ENCODE peak calls at places on chromosome 16, in seven cellular contexts. One of them, this sample, is unnamed.
A peak's percentile ranks its signal among the peaks of the same experiment; 100 is the strongest.

GRCh38 chr16:89402962-89403361 is 87.4 kb downstream of the ANKRD11 start:
- DNase-seq in fibroblast of lung: no peak
- DNase-seq in naive thymus-derived CD4-positive, alpha-beta T cell: peak; percentile 66
- DNase-seq in GM23248: no peak
- DNase-seq in tibial nerve: no peak
- DNase-seq in mucosa of descending colon: no peak
- DNase-seq in IMR-90: no peak
- DNase-seq in this sample: no peak

GRCh38 chr16:12265168-12265567 is 288.6 kb downstream of the SNX29 start:
- DNase-seq in fibroblast of lung: no peak
- DNase-seq in naive thymus-derived CD4-positive, alpha-beta T cell: no peak
- DNase-seq in GM23248: no peak
- DNase-seq in tibial nerve: no peak
- DNase-seq in mucosa of descending colon: no peak
- DNase-seq in IMR-90: no peak
- DNase-seq in this sample: no peak

GRCh38 chr16:28157768-28158535 is 53.8 kb downstream of the XPO6 start:
- DNase-seq in fibroblast of lung: peak; percentile 81
- DNase-seq in naive thymus-derived CD4-positive, alpha-beta T cell: no peak
- DNase-seq in GM23248: peak; percentile 59
- DNase-seq in tibial nerve: peak; percentile 49
- DNase-seq in mucosa of descending colon: no peak
- DNase-seq in IMR-90: peak; percentile 59
- DNase-seq in this sample: peak; percentile 84

GRCh38 chr16:70661918-70662641 is 15.7 kb downstream of the IL34 start:
- DNase-seq in fibroblast of lung: peak; percentile 56
- DNase-seq in naive thymus-derived CD4-positive, alpha-beta T cell: no peak
- DNase-seq in GM23248: no peak
- DNase-seq in tibial nerve: no peak
- DNase-seq in mucosa of descending colon: no peak
- DNase-seq in IMR-90: no peak
- DNase-seq in this sample: no peak

GRCh38 chr16:14284930-14285541 is 213.9 kb downstream of the MRTFB start:
- DNase-seq in fibroblast of lung: peak; percentile 73
- DNase-seq in naive thymus-derived CD4-positive, alpha-beta T cell: no peak
- DNase-seq in GM23248: peak; percentile 86
- DNase-seq in tibial nerve: peak; percentile 41
- DNase-seq in mucosa of descending colon: no peak
- DNase-seq in IMR-90: no peak
- DNase-seq in this sample: no peak

GRCh38 chr16:84826558-84826941 is 6.8 kb downstream of the CRISPLD2 start:
- DNase-seq in fibroblast of lung: peak; percentile 85
- DNase-seq in naive thymus-derived CD4-positive, alpha-beta T cell: no peak
- DNase-seq in GM23248: peak; percentile 83
- DNase-seq in tibial nerve: no peak
- DNase-seq in mucosa of descending colon: peak; percentile 52
- DNase-seq in IMR-90: peak; percentile 72
- DNase-seq in this sample: peak; percentile 87

GRCh38 chr16:2483160-2483559 is 8.2 kb downstream of the TBC1D24 start:
- DNase-seq in fibroblast of lung: no peak
- DNase-seq in naive thymus-derived CD4-positive, alpha-beta T cell: peak; percentile 2
- DNase-seq in GM23248: peak; percentile 80
- DNase-seq in tibial nerve: no peak
- DNase-seq in mucosa of descending colon: no peak
- DNase-seq in IMR-90: peak; percentile 27
- DNase-seq in this sample: no peak

GRCh38 chr16:27625050-27625697 is 75.2 kb downstream of the KATNIP start:
- DNase-seq in fibroblast of lung: peak; percentile 57
- DNase-seq in naive thymus-derived CD4-positive, alpha-beta T cell: no peak
- DNase-seq in GM23248: peak; percentile 56
- DNase-seq in tibial nerve: no peak
- DNase-seq in mucosa of descending colon: peak; percentile 57
- DNase-seq in IMR-90: peak; percentile 26
- DNase-seq in this sample: peak; percentile 11

GRCh38 chr16:14324581-14324980 is 253.5 kb downstream of the MRTFB start:
- DNase-seq in fibroblast of lung: peak; percentile 62
- DNase-seq in naive thymus-derived CD4-positive, alpha-beta T cell: no peak
- DNase-seq in GM23248: peak; percentile 83
- DNase-seq in tibial nerve: no peak
- DNase-seq in mucosa of descending colon: no peak
- DNase-seq in IMR-90: peak; percentile 44
- DNase-seq in this sample: peak; percentile 92

GRCh38 chr16:51615141-51615540 is 464.1 kb upstream of the SALL1 start:
- DNase-seq in fibroblast of lung: no peak
- DNase-seq in naive thymus-derived CD4-positive, alpha-beta T cell: no peak
- DNase-seq in GM23248: no peak
- DNase-seq in tibial nerve: no peak
- DNase-seq in mucosa of descending colon: no peak
- DNase-seq in IMR-90: no peak
- DNase-seq in this sample: no peak

GRCh38 chr16:73116576-73116975 is 68.6 kb upstream of the ZFHX3 start:
- DNase-seq in fibroblast of lung: no peak
- DNase-seq in naive thymus-derived CD4-positive, alpha-beta T cell: no peak
- DNase-seq in GM23248: no peak
- DNase-seq in tibial nerve: no peak
- DNase-seq in mucosa of descending colon: no peak
- DNase-seq in IMR-90: no peak
- DNase-seq in this sample: no peak

GRCh38 chr16:20868890-20869289 is 31.3 kb downstream of the DCUN1D3 start:
- DNase-seq in fibroblast of lung: peak; percentile 82
- DNase-seq in naive thymus-derived CD4-positive, alpha-beta T cell: no peak
- DNase-seq in GM23248: peak; percentile 68
- DNase-seq in tibial nerve: peak; percentile 68
- DNase-seq in mucosa of descending colon: peak; percentile 91
- DNase-seq in IMR-90: peak; percentile 57
- DNase-seq in this sample: no peak

GRCh38 chr16:76818611-76819181 is 372.3 kb upstream of the MON1B start:
- DNase-seq in fibroblast of lung: no peak
- DNase-seq in naive thymus-derived CD4-positive, alpha-beta T cell: no peak
- DNase-seq in GM23248: no peak
- DNase-seq in tibial nerve: no peak
- DNase-seq in mucosa of descending colon: no peak
- DNase-seq in IMR-90: no peak
- DNase-seq in this sample: no peak

GRCh38 chr16:2469399-2470233 is 1.5 kb upstream of the NTN3 start:
- DNase-seq in fibroblast of lung: no peak
- DNase-seq in naive thymus-derived CD4-positive, alpha-beta T cell: no peak
- DNase-seq in GM23248: no peak
- DNase-seq in tibial nerve: no peak
- DNase-seq in mucosa of descending colon: no peak
- DNase-seq in IMR-90: no peak
- DNase-seq in this sample: no peak

GRCh38 chr16:51164167-51164566 is 13.1 kb upstream of the SALL1 start:
- DNase-seq in fibroblast of lung: no peak
- DNase-seq in naive thymus-derived CD4-positive, alpha-beta T cell: no peak
- DNase-seq in GM23248: peak; percentile 85
- DNase-seq in tibial nerve: no peak
- DNase-seq in mucosa of descending colon: no peak
- DNase-seq in IMR-90: peak; percentile 67
- DNase-seq in this sample: no peak

GRCh38 chr16:81786321-81786720 is 7.2 kb downstream of the PLCG2 start:
- DNase-seq in fibroblast of lung: no peak
- DNase-seq in naive thymus-derived CD4-positive, alpha-beta T cell: no peak
- DNase-seq in GM23248: peak; percentile 46
- DNase-seq in tibial nerve: no peak
- DNase-seq in mucosa of descending colon: no peak
- DNase-seq in IMR-90: peak; percentile 6
- DNase-seq in this sample: no peak

GRCh38 chr16:81786868-81787267 is 7.8 kb downstream of the PLCG2 start:
- DNase-seq in fibroblast of lung: no peak
- DNase-seq in naive thymus-derived CD4-positive, alpha-beta T cell: no peak
- DNase-seq in GM23248: no peak
- DNase-seq in tibial nerve: no peak
- DNase-seq in mucosa of descending colon: no peak
- DNase-seq in IMR-90: no peak
- DNase-seq in this sample: no peak

GRCh38 chr16:84925092-84925772 is 86.1 kb downstream of the ZDHHC7 start:
- DNase-seq in fibroblast of lung: no peak
- DNase-seq in naive thymus-derived CD4-positive, alpha-beta T cell: peak; percentile 42
- DNase-seq in GM23248: peak; percentile 41
- DNase-seq in tibial nerve: peak; percentile 66
- DNase-seq in mucosa of descending colon: peak; percentile 80
- DNase-seq in IMR-90: no peak
- DNase-seq in this sample: peak; percentile 48

GRCh38 chr16:50881331-50881830 is 139.5 kb downstream of the CYLD start:
- DNase-seq in fibroblast of lung: no peak
- DNase-seq in naive thymus-derived CD4-positive, alpha-beta T cell: no peak
- DNase-seq in GM23248: peak; percentile 15
- DNase-seq in tibial nerve: no peak
- DNase-seq in mucosa of descending colon: no peak
- DNase-seq in IMR-90: no peak
- DNase-seq in this sample: no peak

GRCh38 chr16:86523166-86523740 is 12.9 kb downstream of the FOXF1 start:
- DNase-seq in fibroblast of lung: no peak
- DNase-seq in naive thymus-derived CD4-positive, alpha-beta T cell: no peak
- DNase-seq in GM23248: no peak
- DNase-seq in tibial nerve: no peak
- DNase-seq in mucosa of descending colon: no peak
- DNase-seq in IMR-90: no peak
- DNase-seq in this sample: no peak

GRCh38 chr16:19698480-19699465 is 19.3 kb downstream of the KNOP1 start:
- DNase-seq in fibroblast of lung: peak; percentile 32
- DNase-seq in naive thymus-derived CD4-positive, alpha-beta T cell: no peak
- DNase-seq in GM23248: peak; percentile 79
- DNase-seq in tibial nerve: peak; percentile 31
- DNase-seq in mucosa of descending colon: no peak
- DNase-seq in IMR-90: peak; percentile 20
- DNase-seq in this sample: peak; percentile 72

GRCh38 chr16:56530872-56531271 is 11.0 kb upstream of the BBS2 start:
- DNase-seq in fibroblast of lung: no peak
- DNase-seq in naive thymus-derived CD4-positive, alpha-beta T cell: no peak
- DNase-seq in GM23248: no peak
- DNase-seq in tibial nerve: no peak
- DNase-seq in mucosa of descending colon: no peak
- DNase-seq in IMR-90: no peak
- DNase-seq in this sample: no peak

GRCh38 chr16:30786936-30787612 is at the start of gene ZNF629:
- DNase-seq in fibroblast of lung: peak; percentile 77
- DNase-seq in naive thymus-derived CD4-positive, alpha-beta T cell: peak; percentile 33
- DNase-seq in GM23248: peak; percentile 78
- DNase-seq in tibial nerve: peak; percentile 76
- DNase-seq in mucosa of descending colon: peak; percentile 73
- DNase-seq in IMR-90: peak; percentile 57
- DNase-seq in this sample: peak; percentile 80

DNA sequence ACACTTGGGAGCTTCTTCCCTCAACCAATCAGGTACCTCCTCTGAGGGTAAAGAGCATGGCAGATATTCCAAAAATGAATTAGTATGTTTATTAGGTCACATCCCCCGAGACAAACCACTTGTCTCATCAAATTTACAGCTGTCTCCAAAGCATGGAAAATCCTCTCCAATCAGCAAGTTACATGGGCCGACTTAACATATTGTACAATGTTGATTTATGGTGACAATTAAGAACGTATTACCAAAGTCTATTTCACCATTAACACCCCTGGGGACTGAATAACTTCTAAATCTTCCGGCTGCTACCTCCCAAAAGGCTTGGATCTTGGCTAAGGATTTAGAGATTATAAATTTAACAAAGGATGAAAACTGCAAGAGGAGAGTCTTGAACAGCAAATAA is 312.0 kb downstream of the NPIPA8 start:
- DNase-seq in fibroblast of lung: no peak
- DNase-seq in naive thymus-derived CD4-positive, alpha-beta T cell: no peak
- DNase-seq in GM23248: no peak
- DNase-seq in tibial nerve: no peak
- DNase-seq in mucosa of descending colon: no peak
- DNase-seq in IMR-90: no peak
- DNase-seq in this sample: no peak
- H3K4me1 ChIP-seq in fibroblast of lung: no peaks in the 10 kb centered on the region
- H3K4me1 ChIP-seq in naive thymus-derived CD4-positive, alpha-beta T cell: no peaks in the 10 kb centered on the region
- H3K4me1 ChIP-seq in GM23248: no peaks in the 10 kb centered on the region
- H3K4me1 ChIP-seq in tibial nerve: no peaks in the 10 kb centered on the region
- H3K4me1 ChIP-seq in mucosa of descending colon: no peaks in the 10 kb centered on the region
- H3K4me1 ChIP-seq in IMR-90: no peaks in the 10 kb centered on the region
- H3K4me1 ChIP-seq in this sample: no peaks in the 10 kb centered on the region

GRCh38 chr16:58046054-58046881 is 20.7 kb downstream of the MMP15 start:
- DNase-seq in fibroblast of lung: no peak
- DNase-seq in naive thymus-derived CD4-positive, alpha-beta T cell: no peak
- DNase-seq in GM23248: no peak
- DNase-seq in tibial nerve: no peak
- DNase-seq in mucosa of descending colon: no peak
- DNase-seq in IMR-90: no peak
- DNase-seq in this sample: no peak

GRCh38 chr16:58042886-58043515 is 17.4 kb downstream of the MMP15 start:
- DNase-seq in fibroblast of lung: no peak
- DNase-seq in naive thymus-derived CD4-positive, alpha-beta T cell: no peak
- DNase-seq in GM23248: no peak
- DNase-seq in tibial nerve: no peak
- DNase-seq in mucosa of descending colon: no peak
- DNase-seq in IMR-90: no peak
- DNase-seq in this sample: no peak

GRCh38 chr16:58043571-58044155 is 18.1 kb downstream of the MMP15 start:
- DNase-seq in fibroblast of lung: no peak
- DNase-seq in naive thymus-derived CD4-positive, alpha-beta T cell: no peak
- DNase-seq in GM23248: no peak
- DNase-seq in tibial nerve: no peak
- DNase-seq in mucosa of descending colon: no peak
- DNase-seq in IMR-90: no peak
- DNase-seq in this sample: no peak

GRCh38 chr16:58045096-58045495 is 19.5 kb downstream of the MMP15 start:
- DNase-seq in fibroblast of lung: no peak
- DNase-seq in naive thymus-derived CD4-positive, alpha-beta T cell: no peak
- DNase-seq in GM23248: no peak
- DNase-seq in tibial nerve: no peak
- DNase-seq in mucosa of descending colon: no peak
- DNase-seq in IMR-90: no peak
- DNase-seq in this sample: no peak

GRCh38 chr16:58044266-58045019 is 18.9 kb downstream of the MMP15 start:
- DNase-seq in fibroblast of lung: no peak
- DNase-seq in naive thymus-derived CD4-positive, alpha-beta T cell: no peak
- DNase-seq in GM23248: no peak
- DNase-seq in tibial nerve: no peak
- DNase-seq in mucosa of descending colon: no peak
- DNase-seq in IMR-90: no peak
- DNase-seq in this sample: no peak
- H3K36me3 ChIP-seq in fibroblast of lung: no peaks in the 10 kb centered on the region
- H3K36me3 ChIP-seq in naive thymus-derived CD4-positive, alpha-beta T cell: no peaks in the 10 kb centered on the region
- H3K36me3 ChIP-seq in GM23248: no peaks in the 10 kb centered on the region
- H3K36me3 ChIP-seq in tibial nerve: peaks cover 60% of the 10 kb centered on the region
- H3K36me3 ChIP-seq in mucosa of descending colon: peaks cover 6% of the 10 kb centered on the region
- H3K36me3 ChIP-seq in IMR-90: no peaks in the 10 kb centered on the region
- H3K36me3 ChIP-seq in this sample: peaks cover 24% of the 10 kb centered on the region

DNA sequence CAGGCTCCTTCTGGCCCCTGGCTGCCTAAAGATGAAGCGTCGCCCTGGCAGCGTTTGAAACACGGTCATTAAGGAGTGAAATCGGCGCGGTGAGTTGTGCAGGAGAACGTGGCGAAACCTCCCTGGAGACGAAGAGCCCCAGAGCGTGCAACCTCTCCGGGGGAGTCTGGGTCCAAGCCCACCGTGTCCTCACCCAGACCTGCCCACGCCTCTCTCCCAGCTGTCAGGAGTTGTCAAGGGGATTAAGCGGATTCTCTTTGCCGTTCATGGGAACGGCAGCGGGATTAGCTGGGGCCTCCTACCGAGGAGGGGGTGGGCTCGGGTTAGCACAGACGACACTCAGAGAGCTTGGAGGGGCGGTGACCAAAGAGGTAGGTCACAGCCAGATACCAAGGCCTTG is 46.7 kb downstream of the SLC7A5 start:
- DNase-seq in fibroblast of lung: no peak
- DNase-seq in naive thymus-derived CD4-positive, alpha-beta T cell: no peak
- DNase-seq in GM23248: no peak
- DNase-seq in tibial nerve: no peak
- DNase-seq in mucosa of descending colon: no peak
- DNase-seq in IMR-90: no peak
- DNase-seq in this sample: no peak
- H3K4me3 ChIP-seq in fibroblast of lung: no peak overlapping the region
- H3K4me3 ChIP-seq in naive thymus-derived CD4-positive, alpha-beta T cell: no peak overlapping the region
- H3K4me3 ChIP-seq in GM23248: no peak overlapping the region
- H3K4me3 ChIP-seq in tibial nerve: no peak overlapping the region
- H3K4me3 ChIP-seq in mucosa of descending colon: no peak overlapping the region
- H3K4me3 ChIP-seq in IMR-90: no peak overlapping the region
- H3K4me3 ChIP-seq in this sample: no peak overlapping the region

GRCh38 chr16:24075302-24075701 is 180.8 kb upstream of the CACNG3 start:
- DNase-seq in fibroblast of lung: no peak
- DNase-seq in naive thymus-derived CD4-positive, alpha-beta T cell: no peak
- DNase-seq in GM23248: no peak
- DNase-seq in tibial nerve: no peak
- DNase-seq in mucosa of descending colon: no peak
- DNase-seq in IMR-90: no peak
- DNase-seq in this sample: no peak
- H3K4me1 ChIP-seq in fibroblast of lung: no peaks in the 10 kb centered on the region
- H3K4me1 ChIP-seq in naive thymus-derived CD4-positive, alpha-beta T cell: no peaks in the 10 kb centered on the region
- H3K4me1 ChIP-seq in GM23248: no peaks in the 10 kb centered on the region
- H3K4me1 ChIP-seq in tibial nerve: peaks cover 7% of the 10 kb centered on the region
- H3K4me1 ChIP-seq in mucosa of descending colon: no peaks in the 10 kb centered on the region
- H3K4me1 ChIP-seq in IMR-90: no peaks in the 10 kb centered on the region
- H3K4me1 ChIP-seq in this sample: no peaks in the 10 kb centered on the region